ENCODE peak calls at places on chromosomes 1 and 21, in ten cellular contexts. H, I, E, Z, T, N, W, K, V and X are unnamed samples.

GRCh38 chr1:154407021-154407865 is 2.1 kb downstream of the IL6R start:
- DNase-seq in H (no peak), N (no peak), I (no peak), W (no peak), E (no peak), T (no peak), Z (no peak), K (peak), V (no peak), X (no peak)

GRCh38 chr1:207997486-207998268 is 86.8 kb upstream of the CD34 start:
- DNase-seq in N (peak), T (peak), Z (peak), W (no peak), K (peak), H (peak), E (peak), I (peak), V (no peak), X (peak)

GRCh38 chr1:227707807-227708206 is 27.3 kb downstream of the JMJD4 start:
- DNase-seq in E (no peak), Z (no peak), H (no peak), V (no peak), T (no peak), N (no peak), I (no peak), K (no peak), W (no peak), X (no peak)

GRCh38 chr21:45151484-45152115 is 77.2 kb downstream of the ADARB1 start:
- DNase-seq in Z (no peak), H (no peak), T (no peak), N (no peak), V (no peak), W (no peak), K (no peak), E (no peak), I (no peak), X (no peak)

GRCh38 chr1:17617787-17618557 is 78.5 kb downstream of the ARHGEF10L start:
- DNase-seq in Z (peak), N (peak), K (no peak), W (no peak), E (no peak), V (no peak), I (no peak), T (peak), H (peak), X (no peak)

GRCh38 chr1:2825487-2826189 is 24.1 kb upstream of the TTC34 start:
- DNase-seq in N (no peak), H (no peak), K (no peak), V (no peak), I (no peak), T (no peak), E (no peak), W (no peak), Z (no peak), X (no peak)

GRCh38 chr1:207282049-207282448 is 39.4 kb upstream of the CD55 start:
- DNase-seq in W (peak), T (no peak), V (no peak), N (no peak), H (no peak), E (no peak), Z (peak), K (no peak), I (no peak), X (peak)

GRCh38 chr1:117499071-117499470 is 106.8 kb upstream of the TENT5C start:
- DNase-seq in H (no peak), T (no peak), V (no peak), N (peak), W (no peak), Z (no peak), I (no peak), E (no peak), K (no peak), X (no peak)

GRCh38 chr1:119008483-119009299 is 20.5 kb upstream of the TBX15 start:
- DNase-seq in V (no peak), W (peak), N (peak), H (peak), Z (peak), T (peak), K (peak), I (no peak), E (no peak), X (peak)

GRCh38 chr1:63322944-63323865 is 838 bp downstream of the FOXD3 start:
- DNase-seq in I (peak), W (no peak), N (peak), H (peak), T (no peak), E (no peak), Z (peak), V (no peak), K (peak), X (no peak)

GRCh38 chr1:160227561-160227960 is 22.4 kb downstream of the PEA15 start:
- DNase-seq in I (no peak), N (no peak), Z (no peak), W (no peak), K (no peak), H (no peak), V (no peak), E (no peak), T (no peak), X (no peak)

GRCh38 chr1:150543500-150544143 is 5.6 kb upstream of the ADAMTSL4 start:
- DNase-seq in N (peak), E (no peak), K (no peak), Z (no peak), T (no peak), V (no peak), H (no peak), W (no peak), I (no peak), X (no peak)

GRCh38 chr1:55039342-55040082 is at the start of gene PCSK9:
- DNase-seq in V (no peak), H (peak), E (no peak), W (no peak), K (no peak), I (no peak), Z (peak), N (peak), T (no peak), X (no peak)

GRCh38 chr21:34889287-34889536 is 159.9 kb downstream of the RUNX1 start:
- DNase-seq in E (no peak), I (peak), T (peak), H (peak), N (peak), Z (peak), W (no peak), V (no peak), K (no peak), X (peak)

GRCh38 chr1:234722267-234722704 is 112.3 kb upstream of the IRF2BP2 start:
- DNase-seq in N (no peak), Z (no peak), W (no peak), I (no peak), T (no peak), H (no peak), K (no peak), E (no peak), V (no peak), X (no peak)

GRCh38 chr1:64292399-64292798 is 89.0 kb downstream of the UBE2U start:
- DNase-seq in E (no peak), K (no peak), H (no peak), Z (no peak), N (peak), I (no peak), W (no peak), V (no peak), T (no peak), X (no peak)

GRCh38 chr1:91781371-91781825 is 104.6 kb downstream of the TGFBR3 start:
- DNase-seq in W (no peak), I (no peak), E (no peak), V (peak), Z (peak), K (no peak), T (peak), H (no peak), N (peak), X (peak)

GRCh38 chr1:185561629-185562028 is 172.6 kb upstream of the HMCN1 start:
- DNase-seq in N (no peak), V (no peak), K (no peak), Z (peak), I (no peak), W (no peak), H (no peak), E (no peak), T (peak), X (peak)

GRCh38 chr1:177448652-177449351 is 278.0 kb downstream of the BRINP2 start:
- DNase-seq in H (peak), N (peak), E (no peak), Z (no peak), T (no peak), W (no peak), I (no peak), V (peak), K (no peak), X (no peak)

GRCh38 chr1:51558375-51558924 is 39.4 kb upstream of the EPS15 start:
- DNase-seq in V (no peak), E (no peak), W (peak), I (no peak), N (peak), H (peak), T (peak), Z (peak), K (no peak), X (no peak)

GRCh38 chr1:55164906-55165305 is 50.3 kb downstream of the USP24 start:
- DNase-seq in T (no peak), Z (no peak), V (no peak), K (no peak), I (no peak), N (no peak), W (no peak), E (no peak), H (peak), X (no peak)

GRCh38 chr1:164823486-164824279 is 264.7 kb downstream of the PBX1 start:
- DNase-seq in K (no peak), W (no peak), N (peak), I (no peak), T (peak), Z (peak), E (no peak), V (no peak), H (peak), X (peak)

GRCh38 chr1:183742367-183742766 is 62.6 kb upstream of the RGL1 start:
- DNase-seq in W (no peak), T (no peak), H (no peak), N (no peak), V (no peak), K (no peak), E (no peak), I (no peak), Z (no peak), X (no peak)

GRCh38 chr1:37845049-37845646 is 14.2 kb downstream of the MTF1 start:
- DNase-seq in T (no peak), W (no peak), K (no peak), N (no peak), E (no peak), I (no peak), Z (no peak), V (no peak), H (no peak), X (no peak)

GRCh38 chr1:50420689-50421365 is 2.4 kb downstream of the DMRTA2 start:
- DNase-seq in K (peak), I (no peak), E (no peak), N (no peak), T (no peak), V (no peak), H (peak), W (no peak), Z (no peak), X (no peak)

GRCh38 chr1:230772457-230773395 is 25.5 kb downstream of the CAPN9 start:
- DNase-seq in N (peak), Z (peak), K (no peak), I (no peak), H (peak), E (no peak), T (peak), W (peak), V (peak), X (peak)

GRCh38 chr1:213772711-213773110 is 215.1 kb upstream of the PROX1 start:
- DNase-seq in T (no peak), V (no peak), E (no peak), H (no peak), W (no peak), Z (no peak), K (no peak), I (no peak), N (no peak), X (no peak)

GRCh38 chr21:45262616-45263015 is 25.1 kb downstream of the POFUT2 start:
- DNase-seq in W (no peak), H (no peak), E (no peak), N (no peak), K (no peak), T (no peak), Z (no peak), V (no peak), I (no peak), X (no peak)

GRCh38 chr1:39196244-39197215 is 8.0 kb upstream of the MACF1 start:
- DNase-seq in I (peak), W (no peak), K (peak), E (peak), N (peak), V (no peak), Z (peak), H (no peak), T (no peak), X (peak)

GRCh38 chr1:223531742-223532341 is 133.7 kb downstream of the CAPN8 start:
- DNase-seq in N (peak), W (no peak), E (no peak), H (peak), T (peak), Z (peak), V (no peak), I (peak), K (peak), X (peak)

GRCh38 chr1:51316764-51317120 is 13.6 kb downstream of the TTC39A start:
- DNase-seq in E (no peak), K (no peak), H (no peak), W (peak), V (no peak), T (no peak), I (no peak), Z (no peak), N (no peak), X (peak)

GRCh38 chr21:45982758-45983731 is 1.5 kb downstream of the COL6A1 start:
- DNase-seq in I (no peak), K (no peak), H (peak), V (no peak), T (no peak), Z (peak), N (no peak), E (no peak), W (no peak), X (no peak)

GRCh38 chr1:109256971-109257681 is 7.8 kb downstream of the CELSR2 start:
- DNase-seq in T (no peak), K (no peak), Z (peak), I (no peak), N (no peak), W (peak), E (no peak), H (no peak), V (no peak), X (no peak)

GRCh38 chr1:6460349-6461236 is 5.4 kb downstream of the TNFRSF25 start:
- DNase-seq in T (no peak), H (no peak), V (no peak), Z (no peak), I (peak), W (no peak), K (peak), N (no peak), E (peak), X (no peak)

GRCh38 chr1:202888204-202888506 is 794 bp downstream of the RABIF start:
- DNase-seq in K (no peak), V (no peak), Z (peak), T (peak), N (peak), E (no peak), W (peak), H (no peak), I (no peak), X (no peak)

GRCh38 chr1:234601217-234602017 is 8.6 kb downstream of the IRF2BP2 start:
- DNase-seq in I (no peak), N (peak), Z (peak), H (peak), W (no peak), T (no peak), K (peak), E (no peak), V (no peak), X (no peak)